ENCODE peak calls at places on chromosomes 16 and 17, in five cellular contexts. J is RWPE1, E is ascending aorta, V is kidney epithelial cell, U is WTC11. D is an unnamed sample.

GRCh38 chr17:43328650-43329049 is 70.1 kb upstream of the ARL4D start:
- DNase-seq in U (no peak), E (no peak), V (no peak), J (no peak), D (no peak)

GRCh38 chr17:33438578-33438977 is 145.5 kb upstream of the ASIC2 start:
- DNase-seq in U (no peak), E (no peak), V (no peak), J (no peak), D (no peak)

GRCh38 chr17:10936931-10937330 is 99.0 kb upstream of the PIRT start:
- DNase-seq in U (no peak), J (no peak), V (no peak), E (no peak), D (no peak)

GRCh38 chr17:32486701-32487459 is at the start of gene CDK5R1:
- DNase-seq in J (peak), U (peak), V (no peak), E (no peak), D (peak)

GRCh38 chr17:3474212-3474611 is 1.6 kb upstream of the ASPA start:
- DNase-seq in U (no peak), E (no peak), J (no peak), V (no peak), D (no peak)

GRCh38 chr17:49280918-49281317 is 50.3 kb upstream of the PHOSPHO1 start:
- DNase-seq in E (no peak), U (no peak), J (no peak), V (no peak), D (no peak)

GRCh38 chr17:43446773-43447172 is 37.0 kb upstream of the DHX8 start:
- DNase-seq in J (no peak), U (no peak), V (no peak), E (no peak), D (no peak)

GRCh38 chr17:9860851-9861250 is 35.1 kb downstream of the GLP2R start:
- DNase-seq in U (no peak), J (no peak), E (no peak), V (no peak), D (no peak)

GRCh38 chr16:69131167-69131748 is 1.1 kb downstream of the CHTF8 start:
- DNase-seq in U (no peak), E (no peak), V (no peak), J (peak), D (no peak)

GRCh38 chr17:80959330-80960036 is 32.2 kb upstream of the CHMP6 start:
- DNase-seq in V (no peak), J (no peak), E (peak), U (no peak), D (peak)

GRCh38 chr16:2767891-2768290 is 9.2 kb downstream of the ELOB start:
- DNase-seq in J (no peak), V (no peak), E (no peak), U (no peak), D (no peak)

GRCh38 chr17:31296156-31296555 is 883 bp downstream of the OMG start:
- DNase-seq in E (no peak), U (no peak), V (no peak), J (no peak), D (no peak)

GRCh38 chr16:72560617-72561016 is 388.7 kb upstream of the PMFBP1 start:
- DNase-seq in J (no peak), V (no peak), E (no peak), U (no peak), D (no peak)

GRCh38 chr17:56292010-56292409 is 138.7 kb downstream of the ANKFN1 start:
- DNase-seq in J (peak), U (no peak), V (peak), E (no peak), D (no peak)

GRCh38 chr17:41464682-41465081 is 2.5 kb downstream of the KRT32 start:
- DNase-seq in U (no peak), E (no peak), V (peak), J (peak), D (no peak)

GRCh38 chr17:58176200-58176599 is 9.4 kb downstream of the OR4D2 start:
- DNase-seq in E (no peak), J (no peak), V (no peak), U (no peak), D (no peak)

GRCh38 chr16:88290850-88291830 is 91.6 kb upstream of the ZNF469 start:
- DNase-seq in E (no peak), V (no peak), J (no peak), U (no peak), D (peak)

GRCh38 chr17:14330492-14330920 is 29.6 kb downstream of the HS3ST3B1 start:
- DNase-seq in U (peak), E (no peak), J (no peak), V (no peak), D (no peak)

GRCh38 chr17:51118330-51119195 is 2.1 kb downstream of the SPAG9 start:
- DNase-seq in U (no peak), J (no peak), E (no peak), V (no peak), D (peak)

GRCh38 chr17:58249270-58250133 is 11.1 kb downstream of the LPO start:
- DNase-seq in J (peak), U (peak), E (no peak), V (no peak), D (peak)

GRCh38 chr16:22786691-22787090 is 27.3 kb upstream of the HS3ST2 start:
- DNase-seq in U (no peak), J (no peak), E (no peak), V (no peak), D (no peak)

GRCh38 chr16:23597003-23597756 is 1.1 kb upstream of the NDUFAB1 start:
- DNase-seq in E (no peak), V (no peak), U (peak), J (no peak), D (no peak)

DNA sequence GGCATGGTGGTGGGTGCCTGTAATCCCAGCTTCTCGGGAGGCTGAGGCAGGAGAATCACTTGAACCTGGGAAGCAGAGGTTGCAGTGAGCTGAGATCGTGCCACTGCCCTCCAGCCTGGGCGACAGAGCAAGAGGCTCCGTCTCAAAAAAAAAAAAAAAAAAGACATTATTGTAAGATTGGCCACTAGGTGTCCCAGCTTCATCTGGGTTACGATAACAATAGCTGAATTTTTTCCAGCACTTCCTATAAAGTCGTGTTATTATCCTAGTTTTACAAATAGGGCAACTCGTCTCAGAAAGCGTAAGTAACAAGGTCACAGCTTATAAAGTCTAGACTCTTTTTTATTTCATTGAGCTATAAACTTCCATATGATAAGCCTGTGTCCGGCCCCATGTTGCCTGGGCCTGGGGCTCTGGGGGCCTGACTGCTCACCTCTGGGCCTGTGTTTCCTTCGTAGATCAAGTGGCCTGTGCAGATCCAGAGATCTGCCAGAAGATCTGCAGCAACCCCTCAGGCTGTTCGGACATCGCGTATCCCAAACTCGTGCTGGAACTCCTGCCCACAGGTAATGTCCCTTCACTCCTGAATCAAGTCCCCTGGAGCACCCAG is 60.5 kb downstream of the SLC5A11 start:
- DNase-seq in U (no peak), J (peak), E (no peak), V (no peak), D (no peak)
- TF ChIP-seq CTCF in U (no peak), J (peak), E (peak), V (peak), D (peak)

GRCh38 chr17:69192754-69193153 is 35.9 kb downstream of the ABCA10 start:
- DNase-seq in E (no peak), V (no peak), J (peak), U (no peak), D (no peak)
- TF ChIP-seq CTCF in E (no peak), V (no peak), J (no peak), U (no peak), D (no peak)

GRCh38 chr16:80317132-80318098 is 223.4 kb upstream of the DYNLRB2 start:
- DNase-seq in V (no peak), U (peak), E (no peak), J (no peak), D (no peak)
- TF ChIP-seq CTCF in V (peak), U (no peak), E (no peak), J (no peak), D (no peak)

DNA sequence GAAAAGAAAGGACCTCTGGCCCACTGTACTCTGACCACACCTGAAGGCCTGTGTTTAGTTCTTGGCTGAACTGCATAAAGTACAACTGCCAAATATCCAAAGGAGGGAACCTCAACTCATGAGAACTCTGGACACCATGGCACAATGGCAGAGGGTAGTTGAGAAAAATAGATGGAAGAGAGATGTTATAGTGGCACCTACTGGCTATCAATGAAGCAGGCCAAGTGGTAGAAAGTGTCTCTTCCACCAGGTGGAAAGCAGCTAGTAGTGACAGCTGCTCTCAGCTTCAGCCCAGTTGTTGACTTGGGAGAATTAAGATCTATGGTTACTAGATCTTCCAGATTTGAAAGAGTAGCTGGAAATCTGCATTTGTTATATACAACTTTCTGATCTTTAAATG is 3.2 kb downstream of the MED31 start:
- DNase-seq in J (no peak), U (no peak), E (no peak), V (no peak), D (no peak)
- TF ChIP-seq CTCF in J (peak), U (no peak), E (no peak), V (peak), D (no peak)

DNA sequence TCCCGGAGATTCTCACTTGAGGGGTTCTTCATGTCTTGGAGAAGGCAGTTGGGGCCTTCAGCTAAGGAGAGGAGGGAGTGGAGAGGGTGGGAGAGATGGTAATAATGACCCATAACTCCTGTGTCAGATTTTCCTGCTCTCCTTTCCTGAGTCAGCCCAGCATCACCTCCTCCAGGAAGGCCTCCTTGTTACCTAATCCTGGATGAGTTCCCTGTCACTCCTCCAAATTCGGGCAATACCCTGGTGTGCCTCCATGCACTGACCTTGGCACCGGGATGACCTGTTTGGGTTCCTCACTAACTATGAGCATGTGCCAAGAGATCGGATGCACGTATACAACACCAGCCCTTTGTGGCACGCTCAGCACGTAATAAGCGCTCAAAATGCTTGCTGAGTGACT is 38.8 kb downstream of the SDK2 start:
- DNase-seq in V (no peak), J (no peak), U (no peak), E (no peak), D (no peak)
- TF ChIP-seq CTCF in V (no peak), J (no peak), U (no peak), E (no peak), D (no peak)

DNA sequence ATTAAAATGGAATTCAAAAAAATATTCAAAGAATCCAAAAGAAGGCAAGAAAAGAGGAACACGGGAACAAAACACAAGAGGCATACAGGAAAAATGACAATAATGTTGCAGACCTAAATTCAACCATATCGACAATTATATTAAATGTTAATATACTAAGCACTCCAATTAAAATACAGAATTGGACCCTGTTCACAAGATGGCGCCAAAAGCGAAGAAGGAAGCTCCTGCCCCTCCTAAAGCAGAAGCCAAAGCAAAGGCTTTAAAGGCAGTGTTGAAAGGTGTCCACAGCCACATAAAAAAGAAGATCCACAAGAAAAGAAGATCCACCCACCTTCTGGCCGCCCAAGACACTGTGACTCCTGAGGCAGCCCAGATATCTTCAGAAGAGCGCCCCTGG is 6.3 kb upstream of the XAF1 start:
- DNase-seq in U (no peak), V (no peak), J (no peak), E (no peak), D (no peak)
- TF ChIP-seq CTCF in U (no peak), V (no peak), J (no peak), E (no peak), D (no peak)

DNA sequence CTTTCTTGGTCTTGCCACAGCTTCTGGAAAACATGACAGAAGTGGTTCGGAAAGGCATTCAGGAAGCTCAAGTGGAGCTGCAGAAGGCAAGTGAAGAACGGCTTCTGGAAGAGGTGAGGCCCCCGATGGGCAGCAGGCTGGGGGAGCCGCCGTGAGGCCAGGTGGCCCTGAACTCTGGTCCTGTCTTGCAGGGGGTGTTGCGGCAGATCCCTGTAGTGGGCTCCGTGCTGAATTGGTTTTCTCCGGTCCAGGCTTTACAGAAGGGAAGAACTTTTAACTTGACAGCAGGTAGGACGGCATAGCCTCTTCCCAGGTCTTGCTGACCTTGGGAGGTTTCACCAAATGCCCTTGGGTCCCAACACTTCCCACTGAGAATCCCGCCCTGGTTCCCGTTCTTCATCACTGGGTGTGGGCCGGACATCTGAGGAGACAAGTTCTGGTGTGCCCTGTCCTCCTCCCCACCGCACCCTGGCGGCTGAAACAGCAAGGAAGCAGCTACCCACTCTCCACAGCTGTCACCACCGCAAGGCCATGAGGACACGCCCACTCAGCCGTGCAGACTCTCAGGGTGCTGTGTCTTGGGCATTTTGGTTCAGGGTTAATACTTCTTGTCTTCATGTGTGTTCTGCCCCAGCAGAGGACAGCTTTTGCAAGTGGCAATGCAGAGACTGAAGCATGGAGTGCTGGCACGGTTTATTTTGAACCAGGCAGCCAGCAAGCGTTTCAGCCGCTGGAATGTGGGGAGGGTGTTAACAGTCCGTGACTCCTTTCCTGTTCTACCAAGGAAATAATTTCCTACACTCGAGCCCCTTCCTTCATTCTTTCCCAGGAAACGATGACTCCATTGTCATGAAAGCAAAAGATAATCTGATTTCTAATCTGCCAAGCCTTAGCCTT is 21.4 kb downstream of the NTAN1 start:
- DNase-seq in U (no peak), J (no peak), V (no peak), E (no peak), D (no peak)
- TF ChIP-seq CTCF in U (no peak), J (no peak), V (no peak), E (no peak), D (peak)

D was measured in psoas muscle.